ENCODE peak calls at places on chromosomes 6 and 20, in four cellular contexts. G is HCT116, O is mammary epithelial cell, F is GM12878. Q is an unnamed sample.

GRCh38 chr6:37877373-37878149 is 58.0 kb downstream of the ZFAND3 start:
- DNase-seq in F (no peak), O (no peak), G (no peak), Q (peak)

GRCh38 chr20:24738981-24739633 is 210.0 kb upstream of the CST7 start:
- DNase-seq in G (no peak), F (peak), O (no peak), Q (no peak)

GRCh38 chr20:25017257-25017803 is 24.8 kb upstream of the APMAP start:
- DNase-seq in O (peak), G (no peak), F (no peak), Q (no peak)

GRCh38 chr6:30067460-30068139 is 602 bp downstream of the PPP1R11 start:
- DNase-seq in G (no peak), F (no peak), O (no peak), Q (no peak)

GRCh38 chr20:64112691-64113443 is 5.5 kb upstream of the NPBWR2 start:
- DNase-seq in F (no peak), G (no peak), O (no peak), Q (peak)

GRCh38 chr6:106704327-106704726 is 74.9 kb downstream of the QRSL1 start:
- DNase-seq in O (no peak), G (no peak), F (no peak), Q (no peak)

GRCh38 chr6:7042056-7042653 is 65.6 kb upstream of the RREB1 start:
- DNase-seq in O (no peak), G (no peak), F (no peak), Q (no peak)

GRCh38 chr6:47519279-47519678 is 41.7 kb downstream of the CD2AP start:
- DNase-seq in F (no peak), G (no peak), O (no peak), Q (no peak)

GRCh38 chr6:46983007-46983411 is 59.1 kb downstream of the ADGRF1 start:
- DNase-seq in F (no peak), O (peak), G (no peak), Q (no peak)

GRCh38 chr6:71420693-71421328 is 132.2 kb downstream of the OGFRL1 start:
- DNase-seq in G (no peak), F (no peak), O (peak), Q (peak)

GRCh38 chr6:3133515-3133914 is 15.0 kb downstream of the BPHL start:
- DNase-seq in G (no peak), F (no peak), O (no peak), Q (no peak)

GRCh38 chr6:127457444-127458064 is 1.6 kb downstream of the KIAA0408 start:
- DNase-seq in O (peak), G (no peak), F (no peak), Q (no peak)

GRCh38 chr6:43817192-43817591 is 47.2 kb downstream of the VEGFA start:
- DNase-seq in O (peak), F (no peak), G (peak), Q (peak)

GRCh38 chr6:72580281-72580940 is 41.5 kb upstream of the KCNQ5 start:
- DNase-seq in O (peak), F (no peak), G (peak), Q (peak)

GRCh38 chr20:53899351-53900167 is 170.8 kb downstream of the BCAS1 start:
- DNase-seq in G (no peak), O (peak), F (peak), Q (no peak)

DNA sequence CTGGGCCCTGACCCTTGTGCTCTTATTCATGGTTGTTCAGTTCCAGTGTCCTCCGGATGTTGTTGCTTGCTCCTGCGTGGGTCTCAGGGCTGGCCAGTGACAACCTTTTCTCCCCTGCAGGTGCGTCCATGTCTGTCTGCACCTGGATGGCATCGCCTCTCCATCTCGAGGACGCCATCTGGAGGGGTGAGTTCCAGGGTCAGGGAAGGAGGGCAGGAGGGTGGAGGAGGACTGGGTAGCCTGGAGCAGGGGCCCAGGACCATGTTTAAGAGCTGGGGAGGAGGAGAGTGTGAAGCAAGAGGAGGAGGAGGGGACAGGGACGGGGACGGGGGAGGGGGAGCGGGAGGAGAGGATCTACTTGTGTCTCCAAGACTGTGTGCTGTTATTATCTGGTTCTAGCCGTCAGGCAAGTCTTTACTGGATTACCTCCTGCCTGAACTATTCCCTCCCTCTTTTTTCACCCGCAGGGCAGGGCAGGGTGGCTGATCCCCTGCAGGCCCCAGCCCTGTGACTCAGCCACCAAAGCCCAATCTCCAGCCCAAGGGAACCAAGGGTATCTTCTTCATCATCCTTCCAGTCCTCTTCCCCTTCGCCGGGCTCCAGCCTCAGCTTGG is 32.2 kb upstream of the TULP1 start:
- DNase-seq in O (peak), G (no peak), F (no peak), Q (no peak)
- H2AFZ ChIP-seq in O (no peak), G (no peak), F (no peak), Q (no peak)

DNA sequence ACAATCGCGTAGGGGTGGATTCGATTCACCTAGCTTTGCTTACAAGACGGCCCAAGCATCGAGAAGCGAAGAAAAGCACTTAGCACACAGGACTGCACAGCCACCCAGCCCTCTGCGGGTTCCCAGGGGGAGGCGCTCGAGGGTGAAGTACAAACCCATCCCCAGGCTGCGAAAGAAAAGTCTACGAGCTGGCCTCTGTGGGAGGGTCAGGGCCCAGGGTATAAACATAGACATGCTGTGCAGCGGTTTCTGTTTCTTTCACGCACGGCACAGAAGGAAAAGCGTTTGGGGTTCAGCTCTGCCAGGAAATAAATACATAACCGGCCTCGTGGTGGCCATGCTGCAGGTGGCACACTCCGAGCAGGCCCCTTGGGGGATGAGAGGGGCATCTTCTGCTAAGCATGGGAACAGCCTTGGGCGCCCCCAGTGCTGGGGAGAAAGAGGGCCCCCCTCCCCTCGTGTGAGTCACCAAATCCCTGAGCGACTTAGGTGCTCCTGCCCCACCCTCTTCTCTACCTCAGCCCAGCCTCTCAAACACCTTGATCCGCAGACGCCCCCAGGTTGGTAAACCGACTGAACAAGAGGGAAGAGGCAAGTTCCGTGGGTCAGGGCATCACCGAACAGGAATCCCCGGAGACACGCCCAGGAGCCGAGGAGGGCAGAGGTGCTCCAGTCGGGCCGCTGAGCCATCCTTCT is 91.6 kb upstream of the RIPOR2 start:
- DNase-seq in O (no peak), G (no peak), F (peak), Q (no peak)
- TF ChIP-seq CTCF in O (no peak), G (no peak), F (peak), Q (no peak)

DNA sequence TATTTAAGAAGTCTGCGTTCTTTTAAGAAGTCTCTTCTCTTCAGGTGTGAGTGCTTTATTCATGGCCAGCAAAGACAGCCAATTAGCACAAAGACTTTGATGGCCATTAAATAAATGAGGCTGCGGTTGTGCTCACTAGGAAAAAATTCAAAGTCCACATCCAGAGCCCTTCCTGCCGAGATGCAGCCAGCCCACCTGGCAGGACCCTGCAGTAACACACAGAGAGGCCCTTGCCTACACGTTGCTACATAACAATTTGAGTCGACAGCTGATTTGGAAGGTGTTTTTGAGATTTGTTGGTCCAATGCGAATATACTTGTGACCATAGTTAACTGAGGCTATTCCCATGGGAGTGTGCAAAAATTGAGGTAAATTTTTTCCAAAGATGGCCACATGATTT is 605.4 kb upstream of the HTR1E start:
- DNase-seq in O (no peak), G (no peak), F (no peak), Q (no peak)
- H2AFZ ChIP-seq in O (no peak), G (no peak), F (no peak), Q (no peak)

GRCh38 chr6:169121013-169121412 is 132.6 kb downstream of the THBS2 start:
- DNase-seq in F (no peak), O (no peak), G (no peak), Q (no peak)
- TF ChIP-seq CTCF in F (no peak), O (no peak), G (peak), Q (peak)

GRCh38 chr20:1184638-1185315 is at the start of gene TMEM74B:
- DNase-seq in O (no peak), F (no peak), G (no peak), Q (no peak)

GRCh38 chr20:1185781-1186334 is 1.1 kb upstream of the TMEM74B start:
- DNase-seq in F (no peak), O (peak), G (peak), Q (peak)

GRCh38 chr20:1185316-1185741 is 548 bp upstream of the TMEM74B start:
- DNase-seq in F (no peak), G (no peak), O (no peak), Q (no peak)

GRCh38 chr20:1187605-1188171 is 2.9 kb upstream of the TMEM74B start:
- DNase-seq in G (no peak), F (no peak), O (no peak), Q (no peak)

DNA sequence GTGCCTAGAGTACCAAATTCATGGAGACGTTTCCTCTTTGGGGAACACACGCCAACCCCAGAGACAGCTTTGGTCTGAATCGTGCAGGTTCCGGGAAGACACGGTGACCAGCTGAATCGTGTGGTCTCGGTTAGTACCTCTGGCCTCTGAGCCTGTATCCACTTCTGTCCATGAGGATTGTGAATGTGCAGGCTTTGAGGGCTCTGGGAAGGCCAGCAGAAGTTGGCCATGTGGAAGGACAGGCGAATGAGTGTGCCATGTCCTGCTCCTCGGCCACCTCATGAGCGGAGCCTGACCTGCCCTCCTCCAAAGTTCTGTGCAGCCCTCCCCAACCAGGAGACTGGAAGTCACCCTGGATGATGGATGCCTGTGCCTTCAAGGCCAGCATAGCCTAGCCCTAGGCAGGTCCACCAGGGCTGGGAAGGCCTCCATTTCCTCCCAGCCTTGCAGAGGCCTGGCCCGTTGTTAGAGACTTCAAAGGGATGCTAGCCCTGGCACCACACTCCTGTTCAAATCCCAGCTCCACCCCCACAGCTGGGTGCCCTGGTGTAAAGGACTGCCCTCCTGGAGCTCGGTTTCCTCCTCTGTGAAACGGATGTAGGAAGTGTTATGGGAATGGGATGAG is 1.7 kb upstream of the TMEM74B start:
- DNase-seq in F (no peak), G (no peak), O (no peak), Q (no peak)
- H2AFZ ChIP-seq in F (no peak), G (peak), O (no peak), Q (no peak)

Q was measured in osteoblast.